ENCODE peak calls at places on chromosome 3, in six cellular contexts. H is HepG2, S is A549, F is transverse colon, K is astrocyte, R is heart right ventricle. X is an unnamed sample.

GRCh38 chr3:158531334-158531733 is 39.7 kb upstream of the MLF1 start:
- DNase-seq in H (no peak), K (peak), R (no peak), S (no peak), F (no peak), X (no peak)

GRCh38 chr3:36540898-36541518 is 160.7 kb downstream of the STAC start:
- DNase-seq in K (peak), F (no peak), R (no peak), S (peak), H (peak), X (no peak)

GRCh38 chr3:38588995-38589937 is 60.2 kb downstream of the SCN5A start:
- DNase-seq in H (no peak), K (no peak), R (no peak), S (no peak), F (peak), X (no peak)

GRCh38 chr3:192881159-192881786 is 36.4 kb downstream of the MB21D2 start:
- DNase-seq in K (no peak), F (no peak), S (no peak), R (no peak), H (no peak), X (no peak)

GRCh38 chr3:171194965-171195364 is 168.4 kb upstream of the SLC2A2 start:
- DNase-seq in R (no peak), S (no peak), F (no peak), K (no peak), H (no peak), X (no peak)

GRCh38 chr3:100525753-100526612 is 33.6 kb downstream of the TMEM45A start:
- DNase-seq in F (no peak), S (peak), H (no peak), K (peak), R (no peak), X (peak)

GRCh38 chr3:20307378-20307777 is 121.4 kb upstream of the SGO1 start:
- DNase-seq in S (no peak), F (no peak), K (no peak), R (no peak), H (no peak), X (no peak)

GRCh38 chr3:193085655-193086054 is 155.4 kb upstream of the PLAAT1 start:
- DNase-seq in R (no peak), S (no peak), H (no peak), F (no peak), K (no peak), X (no peak)

GRCh38 chr3:10419637-10420232 is 85.7 kb downstream of the ATP2B2 start:
- DNase-seq in K (peak), S (no peak), H (no peak), F (no peak), R (no peak), X (no peak)

GRCh38 chr3:32302601-32303000 is 64.1 kb downstream of the CMTM8 start:
- DNase-seq in R (no peak), S (no peak), K (no peak), F (no peak), H (no peak), X (no peak)

GRCh38 chr3:169822540-169822939 is 9.8 kb upstream of the LRRC34 start:
- DNase-seq in R (no peak), F (peak), K (no peak), S (no peak), H (no peak), X (no peak)

GRCh38 chr3:2211568-2211967 is 112.9 kb downstream of the CNTN4 start:
- DNase-seq in R (no peak), F (no peak), K (no peak), H (no peak), S (no peak), X (no peak)

GRCh38 chr3:119826714-119827113 is 44.8 kb downstream of the NR1I2 start:
- DNase-seq in S (no peak), F (no peak), K (no peak), H (no peak), R (no peak), X (no peak)

GRCh38 chr3:122754867-122755835 is 38.5 kb downstream of the HSPBAP1 start:
- DNase-seq in S (peak), H (peak), R (no peak), K (no peak), F (no peak), X (peak)

GRCh38 chr3:47877719-47878118 is 74.8 kb downstream of the DHX30 start:
- DNase-seq in K (no peak), R (no peak), H (no peak), S (no peak), F (no peak), X (no peak)

GRCh38 chr3:172622916-172623700 is 87.8 kb downstream of the NCEH1 start:
- DNase-seq in K (peak), S (peak), H (no peak), F (peak), R (no peak), X (peak)

GRCh38 chr3:172626241-172626640 is 84.6 kb downstream of the NCEH1 start:
- DNase-seq in H (no peak), K (peak), R (no peak), F (no peak), S (no peak), X (peak)

GRCh38 chr3:172625404-172625803 is 85.5 kb downstream of the NCEH1 start:
- DNase-seq in K (peak), F (no peak), R (no peak), H (no peak), S (no peak), X (peak)

GRCh38 chr3:172624999-172625398 is 85.9 kb downstream of the NCEH1 start:
- DNase-seq in K (no peak), H (no peak), S (no peak), R (no peak), F (no peak), X (no peak)

DNA sequence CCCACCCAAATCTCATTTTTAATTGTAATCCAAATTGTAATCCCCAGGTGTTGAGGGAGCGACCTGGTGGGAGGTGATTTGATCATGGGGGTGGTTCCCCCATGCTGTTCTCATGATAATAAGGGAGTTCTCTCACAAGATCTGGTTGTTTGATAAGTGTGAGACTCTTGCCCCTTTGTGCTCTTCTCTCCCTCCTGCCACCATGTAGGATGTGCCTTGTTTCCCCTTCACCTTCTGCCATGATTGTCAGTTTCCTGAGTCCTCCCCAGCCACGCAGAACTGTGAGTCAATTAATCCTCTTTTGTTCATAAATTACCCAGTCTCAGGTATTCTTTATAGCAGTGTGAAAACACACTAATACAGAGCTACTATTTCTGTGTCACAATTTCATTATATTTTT is 88.7 kb downstream of the NCEH1 start:
- DNase-seq in S (no peak), H (no peak), F (no peak), K (no peak), R (no peak), X (no peak)
- H3K27ac ChIP-seq in S (no peak), H (no peak), F (no peak), K (no peak), R (no peak), X (peak)

GRCh38 chr3:133966954-133967353 is 62.8 kb downstream of the SLCO2A1 start:
- DNase-seq in F (no peak), H (no peak), S (no peak), K (no peak), R (no peak), X (no peak)

GRCh38 chr3:133965033-133965570 is 64.6 kb downstream of the SLCO2A1 start:
- DNase-seq in R (no peak), F (no peak), S (no peak), H (no peak), K (peak), X (no peak)

GRCh38 chr3:133965906-133966305 is 63.8 kb downstream of the SLCO2A1 start:
- DNase-seq in S (no peak), H (no peak), K (no peak), F (no peak), R (no peak), X (no peak)

GRCh38 chr3:133970916-133971315 is 58.8 kb downstream of the SLCO2A1 start:
- DNase-seq in H (no peak), S (no peak), R (no peak), K (no peak), F (no peak), X (no peak)

DNA sequence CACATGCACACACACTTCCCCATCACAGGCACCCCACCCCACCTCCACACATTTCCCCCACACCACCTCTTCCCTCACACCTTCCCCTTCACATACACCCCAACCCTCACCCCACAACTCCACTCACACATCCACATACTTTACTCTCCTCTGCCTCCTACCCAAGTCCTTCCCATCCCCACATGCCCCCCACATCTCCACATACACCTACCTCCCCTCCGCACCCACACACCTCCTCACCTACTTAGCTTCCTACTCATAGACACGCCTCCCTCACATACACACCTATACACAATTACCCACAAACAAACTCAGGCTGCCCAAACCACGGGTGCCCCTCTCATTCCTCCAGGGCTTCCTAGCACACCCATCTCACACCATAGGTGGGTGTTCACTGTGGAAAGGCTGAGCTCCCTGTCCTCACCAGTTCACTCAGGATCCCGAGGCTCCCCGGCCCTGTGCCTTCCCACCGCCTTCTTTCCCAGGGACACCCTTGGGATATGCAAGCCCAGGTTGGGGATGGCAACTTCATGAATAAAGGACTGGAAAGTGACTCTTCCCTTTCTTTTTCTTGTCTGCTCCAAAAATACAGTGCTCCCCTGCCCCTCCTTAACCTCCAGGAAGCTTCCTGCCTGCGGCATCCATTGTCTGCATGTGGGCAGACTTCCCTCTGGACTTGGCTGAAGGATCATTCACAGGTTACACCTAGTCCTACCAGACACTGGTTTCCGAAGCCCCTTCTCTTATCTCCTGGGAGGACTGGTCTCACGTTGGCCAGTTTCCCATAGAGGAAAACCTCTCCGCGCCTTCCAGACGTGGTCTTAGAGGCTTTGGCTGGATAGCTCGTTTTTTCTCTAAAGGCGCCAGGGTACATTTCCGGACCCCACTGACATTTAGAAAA is 61.5 kb downstream of the SLCO2A1 start:
- DNase-seq in K (no peak), H (no peak), F (no peak), R (no peak), S (no peak), X (no peak)
- H3K27ac ChIP-seq in K (no peak), H (no peak), F (no peak), R (no peak), S (no peak), X (no peak)

DNA sequence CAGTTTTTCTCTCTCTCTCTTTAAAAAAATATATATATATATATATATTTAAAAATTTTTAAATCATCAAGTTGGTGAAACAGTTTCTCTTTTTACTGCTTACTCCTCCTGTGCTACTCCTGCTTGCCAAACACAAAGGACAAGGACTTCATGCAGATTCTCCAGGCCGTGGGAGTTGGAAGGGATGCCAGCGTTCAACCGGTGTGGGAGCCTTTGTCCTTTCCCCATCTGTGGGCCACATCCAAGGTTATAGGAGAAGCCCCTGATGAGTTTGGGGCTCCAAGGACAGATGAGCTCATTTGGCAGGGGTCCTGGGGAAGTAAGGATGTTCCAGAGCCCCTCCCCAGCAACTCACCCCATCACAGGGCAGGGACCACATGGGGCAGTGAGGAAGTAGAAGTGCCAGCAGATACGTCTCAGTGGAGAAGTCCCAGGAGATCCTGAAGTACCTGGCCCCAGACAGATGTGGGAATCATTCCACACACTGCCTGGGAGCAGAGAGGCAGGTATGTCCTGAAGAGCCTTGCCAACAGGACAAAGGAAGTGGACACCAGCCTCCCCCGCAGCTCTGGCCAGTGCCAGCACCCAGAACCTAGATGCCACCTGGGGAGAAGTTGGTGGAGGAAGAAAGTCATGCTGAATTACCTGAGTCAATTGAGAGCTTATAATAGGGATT is 36.6 kb downstream of the CCK start:
- DNase-seq in K (no peak), R (no peak), H (no peak), S (no peak), F (no peak), X (no peak)
- H3K27ac ChIP-seq in K (no peak), R (no peak), H (no peak), S (no peak), F (no peak), X (no peak)

GRCh38 chr3:138381950-138382715 is 33.8 kb downstream of the MRAS start:
- DNase-seq in H (peak), K (peak), R (peak), S (no peak), F (peak), X (peak)

GRCh38 chr3:138378331-138378730 is 30.0 kb downstream of the MRAS start:
- DNase-seq in R (no peak), S (no peak), H (no peak), K (no peak), F (no peak), X (no peak)

GRCh38 chr3:138383715-138384114 is 35.3 kb downstream of the MRAS start:
- DNase-seq in F (no peak), S (no peak), K (no peak), H (no peak), R (no peak), X (no peak)

GRCh38 chr3:138378990-138379389 is 30.6 kb downstream of the MRAS start:
- DNase-seq in R (no peak), F (no peak), S (no peak), H (peak), K (no peak), X (no peak)

DNA sequence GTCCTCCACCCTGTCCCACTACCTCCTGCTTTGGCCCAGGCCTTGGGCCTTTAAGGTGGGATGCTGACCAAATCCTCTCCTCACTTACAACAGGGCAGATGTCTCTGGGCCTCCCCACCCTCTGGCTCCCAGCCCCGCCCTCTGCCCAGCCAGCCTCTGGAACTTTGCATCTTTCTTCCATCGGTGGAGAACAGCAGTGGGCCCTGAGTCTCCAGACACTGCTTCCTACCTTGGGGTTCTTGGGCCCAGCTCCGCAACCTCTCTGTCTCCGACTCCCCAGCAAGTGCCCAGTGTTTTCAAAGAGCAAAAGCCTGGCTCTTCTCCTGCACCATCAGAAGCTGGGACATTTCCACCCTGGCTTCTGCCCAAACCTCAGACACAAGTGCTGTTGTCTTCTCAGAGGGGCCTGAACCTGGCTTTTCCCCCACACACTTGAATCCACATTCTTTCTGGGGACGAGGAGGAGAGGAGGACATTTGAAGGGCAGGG is 33.1 kb downstream of the MRAS start:
- DNase-seq in S (no peak), F (no peak), H (no peak), R (peak), K (peak), X (no peak)
- H3K27ac ChIP-seq in S (no peak), F (peak), H (no peak), R (peak), K (no peak), X (no peak)

GRCh38 chr3:161031134-161031533 is 74.0 kb downstream of the B3GALNT1 start:
- DNase-seq in R (no peak), H (no peak), F (no peak), S (no peak), K (no peak), X (no peak)

GRCh38 chr3:161028485-161029018 is 76.6 kb downstream of the B3GALNT1 start:
- DNase-seq in K (peak), F (no peak), S (no peak), R (no peak), H (no peak), X (no peak)

GRCh38 chr3:161026612-161027217 is 78.4 kb downstream of the B3GALNT1 start:
- DNase-seq in K (no peak), F (no peak), S (no peak), R (no peak), H (no peak), X (no peak)
- H3K27ac ChIP-seq in K (no peak), F (no peak), S (no peak), R (no peak), H (no peak), X (no peak)

GRCh38 chr3:115659861-115660260 is 36.6 kb downstream of the GAP43 start:
- DNase-seq in K (peak), F (no peak), R (no peak), S (no peak), H (no peak), X (no peak)
- H3K27ac ChIP-seq in K (peak), F (no peak), R (peak), S (no peak), H (no peak), X (no peak)

DNA sequence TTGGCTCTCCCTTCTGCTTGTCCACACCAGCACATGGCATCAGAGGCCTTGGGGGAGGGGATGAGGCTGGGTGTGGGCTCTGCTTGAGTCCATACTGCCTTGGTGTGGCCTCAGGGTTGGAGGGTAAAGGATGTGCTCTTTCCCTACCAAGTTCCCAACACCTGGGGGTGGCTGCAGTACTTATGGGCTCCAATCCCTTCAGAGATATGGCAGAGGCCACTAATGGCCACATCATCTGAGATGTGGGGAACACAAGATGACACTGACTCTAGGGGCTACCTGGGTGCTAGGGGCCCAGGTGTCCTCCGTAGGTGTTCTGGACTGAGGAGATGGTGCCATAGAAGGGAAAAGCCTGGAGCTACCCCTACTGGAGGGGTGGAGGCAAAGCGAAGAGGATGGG is 6.9 kb downstream of the CXCR6 start:
- DNase-seq in R (no peak), H (no peak), F (no peak), K (no peak), S (no peak), X (no peak)
- H3K27ac ChIP-seq in R (no peak), H (no peak), F (peak), K (no peak), S (no peak), X (no peak)

X was measured in foreskin keratinocyte.